ENCODE peak calls at places on chromosomes 13 and 19, in seven cellular contexts. N is neural progenitor cell, S is HTR-8/SVneo, X is NT2/D1, B is GM12891, C is AG09319, Q is ecto neural progenitor cell. L is an unnamed sample.

GRCh38 chr19:6654347-6655310 is 15.3 kb downstream of the TNFSF14 start:
- DNase-seq in N (no peak), S (no peak), X (no peak), B (no peak), C (no peak), Q (no peak), L (no peak)

GRCh38 chr19:4556574-4557185 is 2.8 kb downstream of the SEMA6B start:
- DNase-seq in N (peak), S (no peak), X (peak), B (no peak), C (no peak), Q (peak), L (no peak)

GRCh38 chr13:56615572-56615971 is 525.1 kb upstream of the PRR20A start:
- DNase-seq in N (no peak), S (no peak), X (no peak), B (no peak), C (no peak), Q (no peak), L (no peak)

GRCh38 chr13:40508767-40509342 is 157.6 kb downstream of the FOXO1 start:
- DNase-seq in N (no peak), S (no peak), X (no peak), B (no peak), C (no peak), Q (no peak), L (no peak)

GRCh38 chr19:38840583-38840968 is 9.0 kb upstream of the ECH1 start:
- DNase-seq in N (no peak), S (no peak), X (no peak), B (no peak), C (no peak), Q (no peak), L (no peak)

GRCh38 chr19:34990578-34991192 is 9.4 kb upstream of the GRAMD1A start:
- DNase-seq in N (no peak), S (no peak), X (no peak), B (no peak), C (no peak), Q (no peak), L (no peak)

GRCh38 chr19:32870154-32870573 is 597 bp upstream of the SLC7A9 start:
- DNase-seq in N (peak), S (no peak), X (no peak), B (no peak), C (no peak), Q (peak), L (peak)

GRCh38 chr19:51292971-51293370 is 18.5 kb upstream of the IGLON5 start:
- DNase-seq in N (peak), S (no peak), X (peak), B (no peak), C (no peak), Q (no peak), L (no peak)

GRCh38 chr13:87131611-87132010 is 539.6 kb upstream of the SLITRK5 start:
- DNase-seq in N (no peak), S (no peak), X (no peak), B (no peak), C (no peak), Q (no peak), L (no peak)

GRCh38 chr13:35840991-35841604 is 290.1 kb downstream of the DCLK1 start:
- DNase-seq in N (no peak), S (no peak), X (no peak), B (no peak), C (no peak), Q (no peak), L (no peak)

GRCh38 chr19:14686411-14686810 is 3.4 kb upstream of the ZNF333 start:
- DNase-seq in N (peak), S (no peak), X (peak), B (no peak), C (no peak), Q (no peak), L (no peak)

GRCh38 chr19:43495082-43495481 is 9.5 kb downstream of the PHLDB3 start:
- DNase-seq in N (no peak), S (no peak), X (no peak), B (no peak), C (no peak), Q (no peak), L (no peak)

GRCh38 chr13:110685305-110685704 is 20.6 kb downstream of the CARS2 start:
- DNase-seq in N (no peak), S (peak), X (no peak), B (no peak), C (no peak), Q (no peak), L (no peak)

GRCh38 chr13:104310861-104311260 is 1244.6 kb upstream of the SLC10A2 start:
- DNase-seq in N (no peak), S (no peak), X (no peak), B (no peak), C (no peak), Q (no peak), L (no peak)

GRCh38 chr13:110916671-110917142 is 1.8 kb upstream of the ANKRD10 start:
- DNase-seq in N (no peak), S (no peak), X (no peak), B (no peak), C (no peak), Q (no peak), L (no peak)

GRCh38 chr13:32585625-32586021 is 629 bp upstream of the PDS5B start:
- DNase-seq in N (peak), S (no peak), X (no peak), B (no peak), C (no peak), Q (no peak), L (no peak)

GRCh38 chr13:43307921-43308433 is 284.6 kb downstream of the DNAJC15 start:
- DNase-seq in N (no peak), S (peak), X (no peak), B (peak), C (peak), Q (no peak), L (no peak)

GRCh38 chr13:33649212-33649917 is 168.6 kb upstream of the RFC3 start:
- DNase-seq in N (no peak), S (no peak), X (no peak), B (no peak), C (no peak), Q (no peak), L (no peak)

GRCh38 chr19:10643968-10644290 is 10.2 kb upstream of the ILF3 start:
- DNase-seq in N (no peak), S (no peak), X (no peak), B (no peak), C (no peak), Q (no peak), L (no peak)

GRCh38 chr13:110627351-110627750 is 12.0 kb downstream of the NAXD start:
- DNase-seq in N (no peak), S (no peak), X (no peak), B (no peak), C (no peak), Q (no peak), L (no peak)

GRCh38 chr19:46967578-46968018 is 52.0 kb upstream of the NPAS1 start:
- DNase-seq in N (no peak), S (no peak), X (no peak), B (no peak), C (no peak), Q (no peak), L (no peak)

GRCh38 chr13:48647625-48648024 is 6.1 kb upstream of the CYSLTR2 start:
- DNase-seq in N (no peak), S (no peak), X (no peak), B (no peak), C (no peak), Q (no peak), L (no peak)

GRCh38 chr13:51371768-51372399 is 32.4 kb downstream of the SERPINE3 start:
- DNase-seq in N (no peak), S (no peak), X (no peak), B (no peak), C (no peak), Q (no peak), L (no peak)

GRCh38 chr13:39676315-39676876 is 20.9 kb downstream of the COG6 start:
- DNase-seq in N (peak), S (peak), X (peak), B (no peak), C (no peak), Q (no peak), L (no peak)

GRCh38 chr13:55073000-55073399 is 2044.4 kb downstream of the OLFM4 start:
- DNase-seq in N (no peak), S (no peak), X (no peak), B (no peak), C (no peak), Q (no peak), L (no peak)

GRCh38 chr13:87680298-87680697 is 9.1 kb downstream of the SLITRK5 start:
- DNase-seq in N (no peak), S (no peak), X (no peak), B (no peak), C (no peak), Q (no peak), L (no peak)

GRCh38 chr19:50377051-50377441 is 789 bp downstream of the NR1H2 start:
- DNase-seq in N (no peak), S (no peak), X (no peak), B (no peak), C (no peak), Q (no peak), L (no peak)

GRCh38 chr13:108933061-108933460 is 303.6 kb downstream of the MYO16 start:
- DNase-seq in N (no peak), S (no peak), X (no peak), B (no peak), C (no peak), Q (no peak), L (no peak)

GRCh38 chr19:39083983-39084731 is at the start of gene ACP7:
- DNase-seq in N (peak), S (no peak), X (no peak), B (no peak), C (no peak), Q (no peak), L (no peak)

GRCh38 chr13:84433024-84433423 is 550.8 kb upstream of the SLITRK1 start:
- DNase-seq in N (no peak), S (peak), X (no peak), B (no peak), C (no peak), Q (no peak), L (no peak)

GRCh38 chr13:36526897-36527296 is 94.6 kb downstream of the CCNA1 start:
- DNase-seq in N (no peak), S (no peak), X (no peak), B (no peak), C (no peak), Q (peak), L (no peak)

GRCh38 chr19:14933506-14933905 is 7.8 kb upstream of the OR7C2 start:
- DNase-seq in N (no peak), S (no peak), X (no peak), B (no peak), C (no peak), Q (no peak), L (no peak)